ENCODE peak calls at places on chromosomes 2 and 18, in five cellular contexts. One of them, this sample, is unnamed.
A peak's percentile ranks its signal among the peaks of the same experiment; 100 is the strongest.

GRCh38 chr2:39730685-39731302 is 48.3 kb downstream of the THUMPD2 start:
- DNase-seq in ascending aorta: no peak
- DNase-seq in GM12864: no peak
- DNase-seq in kidney: no peak
- DNase-seq in K562: peak; percentile 41
- DNase-seq in this sample: peak; percentile 10

GRCh38 chr2:200054681-200055468 is 99.5 kb downstream of the MAIP1 start:
- DNase-seq in ascending aorta: no peak
- DNase-seq in GM12864: no peak
- DNase-seq in kidney: no peak
- DNase-seq in K562: peak; percentile 4
- DNase-seq in this sample: peak; percentile 24

GRCh38 chr2:29562319-29562718 is 359.1 kb downstream of the ALK start:
- DNase-seq in ascending aorta: no peak
- DNase-seq in GM12864: no peak
- DNase-seq in kidney: no peak
- DNase-seq in K562: no peak
- DNase-seq in this sample: no peak

GRCh38 chr2:25131567-25132295 is 36.6 kb downstream of the POMC start:
- DNase-seq in ascending aorta: no peak
- DNase-seq in GM12864: no peak
- DNase-seq in kidney: peak; percentile 73
- DNase-seq in K562: no peak
- DNase-seq in this sample: peak; percentile 53

GRCh38 chr18:41268271-41268670 is 686.8 kb upstream of the PIK3C3 start:
- DNase-seq in ascending aorta: no peak
- DNase-seq in GM12864: no peak
- DNase-seq in kidney: no peak
- DNase-seq in K562: no peak
- DNase-seq in this sample: no peak

GRCh38 chr2:6203297-6203959 is 511.2 kb downstream of the SOX11 start:
- DNase-seq in ascending aorta: no peak
- DNase-seq in GM12864: no peak
- DNase-seq in kidney: no peak
- DNase-seq in K562: no peak
- DNase-seq in this sample: no peak

GRCh38 chr18:79479114-79479760 is 83.5 kb downstream of the NFATC1 start:
- DNase-seq in ascending aorta: no peak
- DNase-seq in GM12864: no peak
- DNase-seq in kidney: peak; percentile 60
- DNase-seq in K562: no peak
- DNase-seq in this sample: no peak

GRCh38 chr2:140975237-140975636 is 1155.6 kb downstream of the LRP1B start:
- DNase-seq in ascending aorta: no peak
- DNase-seq in GM12864: no peak
- DNase-seq in kidney: no peak
- DNase-seq in K562: no peak
- DNase-seq in this sample: no peak

GRCh38 chr2:25000503-25001328 is 29.0 kb upstream of the DNAJC27 start:
- DNase-seq in ascending aorta: no peak
- DNase-seq in GM12864: no peak
- DNase-seq in kidney: no peak
- DNase-seq in K562: no peak
- DNase-seq in this sample: no peak

GRCh38 chr2:205546417-205546816 is 135.9 kb upstream of the NRP2 start:
- DNase-seq in ascending aorta: no peak
- DNase-seq in GM12864: no peak
- DNase-seq in kidney: no peak
- DNase-seq in K562: no peak
- DNase-seq in this sample: no peak

GRCh38 chr2:236618370-236618769 is 48.7 kb downstream of the ACKR3 start:
- DNase-seq in ascending aorta: no peak
- DNase-seq in GM12864: no peak
- DNase-seq in kidney: no peak
- DNase-seq in K562: no peak
- DNase-seq in this sample: no peak

GRCh38 chr18:74818776-74819175 is 221.1 kb downstream of the ZNF407 start:
- DNase-seq in ascending aorta: no peak
- DNase-seq in GM12864: no peak
- DNase-seq in kidney: no peak
- DNase-seq in K562: no peak
- DNase-seq in this sample: no peak

GRCh38 chr18:74817576-74817975 is 219.9 kb downstream of the ZNF407 start:
- DNase-seq in ascending aorta: no peak
- DNase-seq in GM12864: no peak
- DNase-seq in kidney: no peak
- DNase-seq in K562: no peak
- DNase-seq in this sample: no peak

GRCh38 chr18:74825460-74825859 is 227.8 kb downstream of the ZNF407 start:
- DNase-seq in ascending aorta: no peak
- DNase-seq in GM12864: no peak
- DNase-seq in kidney: no peak
- DNase-seq in K562: no peak
- DNase-seq in this sample: no peak

GRCh38 chr18:74820160-74820780 is 222.6 kb downstream of the ZNF407 start:
- DNase-seq in ascending aorta: no peak
- DNase-seq in GM12864: no peak
- DNase-seq in kidney: no peak
- DNase-seq in K562: no peak
- DNase-seq in this sample: no peak

DNA sequence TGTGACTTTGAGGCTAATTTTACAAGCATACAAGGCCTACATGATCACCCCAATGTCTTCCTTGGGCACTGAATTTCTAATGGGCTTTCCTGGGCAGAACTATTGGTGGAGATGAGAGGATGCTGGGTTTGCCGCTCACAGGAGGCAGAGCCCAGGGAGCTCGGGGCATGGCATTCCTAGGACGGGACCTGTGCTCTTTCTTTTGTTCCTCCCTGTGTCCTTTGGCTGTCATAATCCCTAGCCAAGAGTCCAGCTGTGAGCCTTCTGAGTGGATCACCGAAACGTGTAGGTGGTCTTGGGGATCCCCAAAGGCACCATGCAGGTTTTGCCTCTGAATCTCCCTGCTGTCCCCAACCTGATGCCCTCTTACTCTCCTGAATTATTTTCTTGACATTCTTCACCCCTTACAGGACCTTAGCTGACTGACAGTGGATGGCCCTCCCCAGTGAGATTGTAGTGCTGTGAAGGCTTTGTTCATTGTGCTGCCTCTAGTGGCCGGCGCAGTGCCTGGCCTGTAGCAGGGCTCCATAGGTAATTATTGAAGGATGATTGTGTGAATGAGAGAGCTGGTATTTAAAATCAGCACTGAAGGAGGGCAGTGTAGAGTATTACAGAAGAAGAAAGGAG is 221.9 kb downstream of the ZNF407 start:
- DNase-seq in ascending aorta: no peak
- DNase-seq in GM12864: no peak
- DNase-seq in kidney: no peak
- DNase-seq in K562: peak; percentile 36
- DNase-seq in this sample: peak; percentile 22
- TF ChIP-seq CTCF in ascending aorta: no peak
- TF ChIP-seq CTCF in GM12864: peak; percentile 65
- TF ChIP-seq CTCF in kidney: peak; percentile 16
- TF ChIP-seq CTCF in K562: peak; percentile 54
- TF ChIP-seq CTCF in this sample: peak; percentile 42

GRCh38 chr18:47247036-47247832 is 4.2 kb downstream of the SKOR2 start:
- DNase-seq in ascending aorta: no peak
- DNase-seq in GM12864: no peak
- DNase-seq in kidney: no peak
- DNase-seq in K562: no peak
- DNase-seq in this sample: peak; percentile 76
- TF ChIP-seq CTCF in ascending aorta: no peak
- TF ChIP-seq CTCF in GM12864: no peak
- TF ChIP-seq CTCF in kidney: no peak
- TF ChIP-seq CTCF in K562: no peak
- TF ChIP-seq CTCF in this sample: peak; percentile 87

DNA sequence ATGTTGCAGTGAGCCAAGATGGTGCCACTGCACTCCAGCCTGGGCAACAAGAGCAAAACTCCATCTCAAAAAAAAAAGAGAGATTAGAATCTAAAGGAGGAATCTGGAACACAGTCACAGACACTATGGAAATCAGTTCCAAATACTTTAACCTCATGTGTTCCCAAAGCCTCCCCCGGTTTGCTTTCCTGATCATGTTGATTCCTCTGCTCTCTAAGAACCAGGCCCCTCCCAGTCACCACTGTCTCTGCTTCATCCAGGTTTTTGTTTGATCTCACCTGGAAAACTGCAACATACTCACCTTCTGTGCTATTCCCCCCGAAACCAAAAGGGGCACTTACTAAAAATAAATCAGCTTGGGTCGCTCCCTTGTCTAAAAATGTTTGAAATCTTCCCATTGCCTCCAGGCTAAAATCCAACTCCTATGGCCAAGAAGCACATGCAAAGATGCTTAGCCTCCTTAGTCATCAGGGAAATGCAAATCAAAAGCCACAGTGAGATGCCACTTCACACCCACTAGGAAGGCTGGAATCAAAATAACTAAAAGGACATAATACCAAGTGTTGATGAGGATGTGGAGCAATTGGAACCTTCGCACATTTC is 6.2 kb upstream of the NEU2 start:
- DNase-seq in ascending aorta: no peak
- DNase-seq in GM12864: no peak
- DNase-seq in kidney: no peak
- DNase-seq in K562: no peak
- DNase-seq in this sample: no peak
- TF ChIP-seq CTCF in ascending aorta: no peak
- TF ChIP-seq CTCF in GM12864: no peak
- TF ChIP-seq CTCF in kidney: no peak
- TF ChIP-seq CTCF in K562: no peak
- TF ChIP-seq CTCF in this sample: no peak

DNA sequence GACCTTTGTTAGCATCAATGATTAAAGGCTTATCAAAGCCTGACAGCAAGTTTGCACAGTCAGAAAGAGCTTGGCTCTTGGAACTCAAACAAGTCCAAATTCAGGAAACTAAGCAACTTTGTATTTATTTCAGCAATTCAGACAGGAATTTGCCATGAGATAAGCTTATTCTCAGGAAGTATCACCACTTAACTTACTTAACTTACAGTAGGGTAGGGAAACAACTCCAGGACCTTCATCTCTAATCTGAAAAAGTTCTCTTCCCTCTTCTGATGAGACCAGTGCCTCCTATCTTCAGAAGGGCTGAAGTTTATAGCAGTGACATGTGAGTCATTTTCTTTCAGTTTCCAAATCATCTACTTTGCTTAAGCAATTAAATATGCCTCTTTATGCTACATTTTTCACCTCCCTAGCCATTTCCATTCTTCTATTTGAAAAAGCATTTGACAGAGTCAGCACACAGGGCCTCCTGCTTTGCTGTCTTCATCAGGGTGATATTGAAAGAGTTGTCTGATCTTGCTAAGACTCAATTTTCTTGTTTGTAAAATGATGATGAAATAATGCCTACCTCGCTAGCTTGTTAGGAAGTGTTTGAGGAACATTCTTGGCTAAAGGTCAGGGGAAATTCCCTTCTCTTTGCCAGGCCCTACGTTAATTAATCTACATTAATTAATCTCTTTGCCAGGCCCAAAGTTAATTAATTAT is 389.4 kb downstream of the RND3 start:
- DNase-seq in ascending aorta: no peak
- DNase-seq in GM12864: no peak
- DNase-seq in kidney: no peak
- DNase-seq in K562: no peak
- DNase-seq in this sample: no peak
- TF ChIP-seq CTCF in ascending aorta: no peak
- TF ChIP-seq CTCF in GM12864: no peak
- TF ChIP-seq CTCF in kidney: no peak
- TF ChIP-seq CTCF in K562: no peak
- TF ChIP-seq CTCF in this sample: no peak

GRCh38 chr2:95005726-95006125 is 19.8 kb upstream of the MAL start:
- DNase-seq in ascending aorta: no peak
- DNase-seq in GM12864: no peak
- DNase-seq in kidney: peak; percentile 58
- DNase-seq in K562: no peak
- DNase-seq in this sample: no peak
- TF ChIP-seq CTCF in ascending aorta: no peak
- TF ChIP-seq CTCF in GM12864: no peak
- TF ChIP-seq CTCF in kidney: no peak
- TF ChIP-seq CTCF in K562: no peak
- TF ChIP-seq CTCF in this sample: no peak